ENCODE peak calls at places on chromosomes 13 and 19, in seven cellular contexts. One of them, this sample, is unnamed.

GRCh38 chr19:53088091-53088490 is 15.1 kb downstream of the ZNF160 start:
- DNase-seq in SK-N-SH: no peak
- DNase-seq in HepG2: no peak
- DNase-seq in HCT116: no peak
- DNase-seq in GM12878: no peak
- DNase-seq in K562: no peak
- DNase-seq in H1: no peak
- DNase-seq in this sample: no peak

GRCh38 chr13:99956473-99957349 is 14.9 kb downstream of the ZIC5 start:
- DNase-seq in SK-N-SH: peak; percentile 54
- DNase-seq in GM12878: no peak
- DNase-seq in HepG2: peak; percentile 81
- DNase-seq in HCT116: no peak
- DNase-seq in H1: no peak
- DNase-seq in K562: no peak
- DNase-seq in this sample: peak; percentile 39

GRCh38 chr19:40762754-40763153 is 11.8 kb downstream of the SNRPA start:
- DNase-seq in HepG2: no peak
- DNase-seq in H1: no peak
- DNase-seq in K562: no peak
- DNase-seq in HCT116: no peak
- DNase-seq in SK-N-SH: no peak
- DNase-seq in GM12878: no peak
- DNase-seq in this sample: no peak

GRCh38 chr19:14943601-14944000 is 2.3 kb downstream of the OR7C2 start:
- DNase-seq in K562: no peak
- DNase-seq in HCT116: no peak
- DNase-seq in HepG2: no peak
- DNase-seq in SK-N-SH: no peak
- DNase-seq in H1: no peak
- DNase-seq in GM12878: peak; percentile 1
- DNase-seq in this sample: no peak

GRCh38 chr19:24000656-24001055 is 86.0 kb downstream of the ZNF726 start:
- DNase-seq in SK-N-SH: no peak
- DNase-seq in HepG2: no peak
- DNase-seq in GM12878: no peak
- DNase-seq in H1: no peak
- DNase-seq in HCT116: no peak
- DNase-seq in K562: no peak
- DNase-seq in this sample: peak; percentile 31

GRCh38 chr13:89721216-89721615 is 1626.3 kb upstream of the MIR17HG start:
- DNase-seq in SK-N-SH: no peak
- DNase-seq in HepG2: no peak
- DNase-seq in K562: no peak
- DNase-seq in H1: no peak
- DNase-seq in HCT116: no peak
- DNase-seq in GM12878: no peak
- DNase-seq in this sample: no peak

GRCh38 chr13:81487151-81487550 is 1146.2 kb upstream of the SPRY2 start:
- DNase-seq in GM12878: no peak
- DNase-seq in HCT116: peak; percentile 35
- DNase-seq in K562: no peak
- DNase-seq in HepG2: peak; percentile 24
- DNase-seq in SK-N-SH: peak; percentile 1
- DNase-seq in H1: peak; percentile 15
- DNase-seq in this sample: peak; percentile 74

GRCh38 chr19:20162821-20163220 is 4.2 kb upstream of the ZNF486 start:
- DNase-seq in H1: no peak
- DNase-seq in K562: no peak
- DNase-seq in HepG2: no peak
- DNase-seq in SK-N-SH: no peak
- DNase-seq in HCT116: no peak
- DNase-seq in GM12878: no peak
- DNase-seq in this sample: no peak

GRCh38 chr19:15330801-15331418 is 1.4 kb downstream of the BRD4 start:
- DNase-seq in SK-N-SH: peak; percentile 42
- DNase-seq in HepG2: no peak
- DNase-seq in H1: no peak
- DNase-seq in HCT116: no peak
- DNase-seq in GM12878: no peak
- DNase-seq in K562: peak; percentile 48
- DNase-seq in this sample: peak; percentile 50

GRCh38 chr19:17220207-17220758 is 5.1 kb downstream of the USE1 start:
- DNase-seq in H1: no peak
- DNase-seq in GM12878: no peak
- DNase-seq in SK-N-SH: no peak
- DNase-seq in HCT116: no peak
- DNase-seq in HepG2: no peak
- DNase-seq in K562: peak; percentile 69
- DNase-seq in this sample: no peak

GRCh38 chr13:95301947-95302386 is 716 bp upstream of the ABCC4 start:
- DNase-seq in GM12878: no peak
- DNase-seq in SK-N-SH: peak; percentile 79
- DNase-seq in HepG2: no peak
- DNase-seq in HCT116: no peak
- DNase-seq in K562: peak; percentile 50
- DNase-seq in H1: no peak
- DNase-seq in this sample: no peak

GRCh38 chr19:13859361-13859880 is 17.5 kb upstream of the NANOS3 start:
- DNase-seq in H1: no peak
- DNase-seq in HepG2: no peak
- DNase-seq in GM12878: no peak
- DNase-seq in HCT116: no peak
- DNase-seq in K562: peak; percentile 46
- DNase-seq in SK-N-SH: peak; percentile 38
- DNase-seq in this sample: no peak

GRCh38 chr19:45693168-45693788 is 812 bp downstream of the QPCTL start:
- DNase-seq in HepG2: peak; percentile 64
- DNase-seq in H1: no peak
- DNase-seq in K562: peak; percentile 80
- DNase-seq in SK-N-SH: peak; percentile 85
- DNase-seq in HCT116: no peak
- DNase-seq in GM12878: no peak
- DNase-seq in this sample: no peak

GRCh38 chr19:6556480-6556879 is 25.7 kb downstream of the TNFSF9 start:
- DNase-seq in K562: no peak
- DNase-seq in H1: no peak
- DNase-seq in GM12878: peak; percentile 71
- DNase-seq in HCT116: no peak
- DNase-seq in HepG2: no peak
- DNase-seq in SK-N-SH: no peak
- DNase-seq in this sample: no peak

GRCh38 chr19:4361152-4362037 is 18.0 kb downstream of the MPND start:
- DNase-seq in HCT116: no peak
- DNase-seq in H1: no peak
- DNase-seq in HepG2: no peak
- DNase-seq in K562: no peak
- DNase-seq in SK-N-SH: no peak
- DNase-seq in GM12878: no peak
- DNase-seq in this sample: no peak

GRCh38 chr13:99741979-99742378 is 229.6 kb downstream of the ZIC5 start:
- DNase-seq in SK-N-SH: no peak
- DNase-seq in GM12878: no peak
- DNase-seq in HepG2: no peak
- DNase-seq in HCT116: no peak
- DNase-seq in K562: no peak
- DNase-seq in H1: no peak
- DNase-seq in this sample: no peak

GRCh38 chr13:61546911-61547310 is 131.3 kb upstream of the PCDH20 start:
- DNase-seq in SK-N-SH: no peak
- DNase-seq in HCT116: no peak
- DNase-seq in HepG2: no peak
- DNase-seq in K562: no peak
- DNase-seq in GM12878: no peak
- DNase-seq in H1: no peak
- DNase-seq in this sample: no peak

GRCh38 chr13:36430247-36431203 is 1.8 kb upstream of the CCNA1 start:
- DNase-seq in HepG2: no peak
- DNase-seq in H1: no peak
- DNase-seq in GM12878: no peak
- DNase-seq in HCT116: no peak
- DNase-seq in SK-N-SH: peak; percentile 11
- DNase-seq in K562: no peak
- DNase-seq in this sample: no peak

GRCh38 chr13:61927648-61928047 is 512.0 kb upstream of the PCDH20 start:
- DNase-seq in H1: no peak
- DNase-seq in GM12878: no peak
- DNase-seq in K562: no peak
- DNase-seq in HepG2: no peak
- DNase-seq in SK-N-SH: no peak
- DNase-seq in HCT116: no peak
- DNase-seq in this sample: no peak

GRCh38 chr19:5910638-5910907 is 3.5 kb upstream of the CAPS start:
- DNase-seq in H1: no peak
- DNase-seq in GM12878: no peak
- DNase-seq in SK-N-SH: no peak
- DNase-seq in HepG2: no peak
- DNase-seq in K562: no peak
- DNase-seq in HCT116: no peak
- DNase-seq in this sample: no peak

GRCh38 chr13:98222816-98223215 is 45.7 kb upstream of the RNF113B start:
- DNase-seq in HepG2: no peak
- DNase-seq in GM12878: no peak
- DNase-seq in H1: no peak
- DNase-seq in SK-N-SH: no peak
- DNase-seq in K562: peak; percentile 75
- DNase-seq in HCT116: no peak
- DNase-seq in this sample: no peak

GRCh38 chr19:53432088-53432661 is 391 bp downstream of the ZNF761 start:
- DNase-seq in HCT116: no peak
- DNase-seq in HepG2: no peak
- DNase-seq in SK-N-SH: peak; percentile 50
- DNase-seq in K562: peak; percentile 21
- DNase-seq in GM12878: no peak
- DNase-seq in H1: no peak
- DNase-seq in this sample: no peak

GRCh38 chr19:32343550-32344262 is 1.7 kb upstream of the ZNF507 start:
- DNase-seq in H1: no peak
- DNase-seq in SK-N-SH: no peak
- DNase-seq in K562: no peak
- DNase-seq in GM12878: no peak
- DNase-seq in HCT116: no peak
- DNase-seq in HepG2: peak; percentile 16
- DNase-seq in this sample: peak; percentile 48

GRCh38 chr13:49746111-49746510 is 46.4 kb downstream of the KPNA3 start:
- DNase-seq in GM12878: no peak
- DNase-seq in K562: no peak
- DNase-seq in HepG2: peak; percentile 85
- DNase-seq in HCT116: no peak
- DNase-seq in H1: no peak
- DNase-seq in SK-N-SH: no peak
- DNase-seq in this sample: no peak

GRCh38 chr13:109227344-109227940 is 558.9 kb downstream of the IRS2 start:
- DNase-seq in K562: no peak
- DNase-seq in GM12878: no peak
- DNase-seq in SK-N-SH: no peak
- DNase-seq in HepG2: no peak
- DNase-seq in H1: no peak
- DNase-seq in HCT116: no peak
- DNase-seq in this sample: no peak

GRCh38 chr19:19485161-19485997 is 30.0 kb downstream of the TSSK6 start:
- DNase-seq in K562: no peak
- DNase-seq in HCT116: no peak
- DNase-seq in SK-N-SH: no peak
- DNase-seq in HepG2: no peak
- DNase-seq in GM12878: no peak
- DNase-seq in H1: no peak
- DNase-seq in this sample: no peak

GRCh38 chr13:22793598-22794134 is 387.1 kb upstream of the SGCG start:
- DNase-seq in H1: no peak
- DNase-seq in GM12878: no peak
- DNase-seq in K562: no peak
- DNase-seq in HepG2: peak; percentile 99
- DNase-seq in HCT116: peak; percentile 84
- DNase-seq in SK-N-SH: no peak
- DNase-seq in this sample: no peak

GRCh38 chr19:11044436-11044835 is 44.8 kb upstream of the LDLR start:
- DNase-seq in H1: no peak
- DNase-seq in K562: no peak
- DNase-seq in HepG2: no peak
- DNase-seq in SK-N-SH: no peak
- DNase-seq in HCT116: no peak
- DNase-seq in GM12878: no peak
- DNase-seq in this sample: no peak

GRCh38 chr19:18659281-18660050 is 22.6 kb downstream of the KLHL26 start:
- DNase-seq in SK-N-SH: peak; percentile 74
- DNase-seq in HepG2: no peak
- DNase-seq in K562: no peak
- DNase-seq in GM12878: no peak
- DNase-seq in HCT116: no peak
- DNase-seq in H1: no peak
- DNase-seq in this sample: no peak

GRCh38 chr13:30431269-30431950 is 9.1 kb downstream of the UBE2L5 start:
- DNase-seq in SK-N-SH: no peak
- DNase-seq in HepG2: no peak
- DNase-seq in K562: no peak
- DNase-seq in GM12878: no peak
- DNase-seq in HCT116: peak; percentile 72
- DNase-seq in H1: no peak
- DNase-seq in this sample: peak; percentile 30

GRCh38 chr13:48730971-48731658 is 77.4 kb downstream of the CYSLTR2 start:
- DNase-seq in HepG2: no peak
- DNase-seq in SK-N-SH: no peak
- DNase-seq in HCT116: peak; percentile 21
- DNase-seq in K562: no peak
- DNase-seq in H1: no peak
- DNase-seq in GM12878: no peak
- DNase-seq in this sample: no peak
- TF ChIP-seq JUND in HepG2: no peak
- TF ChIP-seq JUND in SK-N-SH: no peak
- TF ChIP-seq JUND in HCT116: no peak
- TF ChIP-seq JUND in K562: no peak
- TF ChIP-seq JUND in H1: no peak
- TF ChIP-seq JUND in GM12878: no peak
- TF ChIP-seq JUND in this sample: no peak

GRCh38 chr13:32894589-32895001 is 121.6 kb upstream of the KL start:
- DNase-seq in GM12878: no peak
- DNase-seq in H1: no peak
- DNase-seq in HCT116: no peak
- DNase-seq in HepG2: no peak
- DNase-seq in K562: no peak
- DNase-seq in SK-N-SH: no peak
- DNase-seq in this sample: no peak
- TF ChIP-seq JUND in GM12878: no peak
- TF ChIP-seq JUND in H1: no peak
- TF ChIP-seq JUND in HCT116: no peak
- TF ChIP-seq JUND in HepG2: no peak
- TF ChIP-seq JUND in K562: no peak
- TF ChIP-seq JUND in SK-N-SH: no peak
- TF ChIP-seq JUND in this sample: no peak

GRCh38 chr13:39765801-39766463 is 110.5 kb downstream of the COG6 start:
- DNase-seq in GM12878: no peak
- DNase-seq in SK-N-SH: peak; percentile 42
- DNase-seq in H1: no peak
- DNase-seq in K562: no peak
- DNase-seq in HepG2: no peak
- DNase-seq in HCT116: no peak
- DNase-seq in this sample: no peak
- TF ChIP-seq JUND in GM12878: no peak
- TF ChIP-seq JUND in SK-N-SH: no peak
- TF ChIP-seq JUND in H1: no peak
- TF ChIP-seq JUND in K562: no peak
- TF ChIP-seq JUND in HepG2: no peak
- TF ChIP-seq JUND in HCT116: no peak
- TF ChIP-seq JUND in this sample: no peak

GRCh38 chr13:51663980-51664957 is 80.0 kb downstream of the WDFY2 start:
- DNase-seq in H1: no peak
- DNase-seq in SK-N-SH: no peak
- DNase-seq in HCT116: no peak
- DNase-seq in HepG2: no peak
- DNase-seq in GM12878: no peak
- DNase-seq in K562: no peak
- DNase-seq in this sample: peak; percentile 57
- TF ChIP-seq JUND in H1: no peak
- TF ChIP-seq JUND in SK-N-SH: no peak
- TF ChIP-seq JUND in HCT116: no peak
- TF ChIP-seq JUND in HepG2: no peak
- TF ChIP-seq JUND in GM12878: no peak
- TF ChIP-seq JUND in K562: no peak
- TF ChIP-seq JUND in this sample: no peak

This sample was measured in T47D.